ENCODE peak calls at places on chromosomes 7 and 10, in seven cellular contexts. One of them, this sample, is unnamed.

GRCh38 chr10:88934900-88935672 is 17.5 kb downstream of the ACTA2 start:
- DNase-seq in neural progenitor cell: peak
- DNase-seq in HCT116: peak
- DNase-seq in IMR-90: peak
- DNase-seq in mesenchymal stem cell: peak
- DNase-seq in endothelial cell of umbilical vein: peak
- DNase-seq in NT2/D1: peak
- DNase-seq in this sample: peak

GRCh38 chr10:69048103-69048502 is 39.8 kb upstream of the SRGN start:
- DNase-seq in endothelial cell of umbilical vein: no peak
- DNase-seq in HCT116: no peak
- DNase-seq in IMR-90: peak
- DNase-seq in NT2/D1: no peak
- DNase-seq in mesenchymal stem cell: peak
- DNase-seq in neural progenitor cell: no peak
- DNase-seq in this sample: no peak

GRCh38 chr7:51198654-51199053 is 118.0 kb downstream of the COBL start:
- DNase-seq in neural progenitor cell: no peak
- DNase-seq in IMR-90: no peak
- DNase-seq in NT2/D1: no peak
- DNase-seq in HCT116: no peak
- DNase-seq in endothelial cell of umbilical vein: no peak
- DNase-seq in mesenchymal stem cell: no peak
- DNase-seq in this sample: no peak

GRCh38 chr10:27448926-27449325 is 55.2 kb upstream of the RAB18 start:
- DNase-seq in IMR-90: peak
- DNase-seq in NT2/D1: no peak
- DNase-seq in neural progenitor cell: no peak
- DNase-seq in mesenchymal stem cell: peak
- DNase-seq in HCT116: peak
- DNase-seq in endothelial cell of umbilical vein: no peak
- DNase-seq in this sample: peak

GRCh38 chr7:129437190-129437589 is 3.0 kb downstream of the STRIP2 start:
- DNase-seq in NT2/D1: no peak
- DNase-seq in IMR-90: no peak
- DNase-seq in neural progenitor cell: no peak
- DNase-seq in mesenchymal stem cell: no peak
- DNase-seq in HCT116: no peak
- DNase-seq in endothelial cell of umbilical vein: no peak
- DNase-seq in this sample: no peak

GRCh38 chr10:43299579-43299978 is 32.7 kb upstream of the RASGEF1A start:
- DNase-seq in HCT116: no peak
- DNase-seq in IMR-90: no peak
- DNase-seq in endothelial cell of umbilical vein: no peak
- DNase-seq in NT2/D1: no peak
- DNase-seq in neural progenitor cell: no peak
- DNase-seq in mesenchymal stem cell: no peak
- DNase-seq in this sample: no peak

GRCh38 chr10:102555781-102556328 is 52.1 kb downstream of the SUFU start:
- DNase-seq in mesenchymal stem cell: peak
- DNase-seq in HCT116: no peak
- DNase-seq in IMR-90: peak
- DNase-seq in neural progenitor cell: no peak
- DNase-seq in endothelial cell of umbilical vein: no peak
- DNase-seq in NT2/D1: no peak
- DNase-seq in this sample: peak

GRCh38 chr7:3201937-3202715 is 98.9 kb upstream of the SDK1 start:
- DNase-seq in NT2/D1: no peak
- DNase-seq in endothelial cell of umbilical vein: no peak
- DNase-seq in HCT116: no peak
- DNase-seq in mesenchymal stem cell: no peak
- DNase-seq in neural progenitor cell: no peak
- DNase-seq in IMR-90: no peak
- DNase-seq in this sample: no peak

GRCh38 chr10:124323145-124323725 is 95.5 kb downstream of the OAT start:
- DNase-seq in NT2/D1: no peak
- DNase-seq in neural progenitor cell: no peak
- DNase-seq in mesenchymal stem cell: peak
- DNase-seq in endothelial cell of umbilical vein: no peak
- DNase-seq in HCT116: no peak
- DNase-seq in IMR-90: no peak
- DNase-seq in this sample: peak

GRCh38 chr7:139230078-139230477 is 959 bp upstream of the UBN2 start:
- DNase-seq in NT2/D1: no peak
- DNase-seq in IMR-90: no peak
- DNase-seq in HCT116: no peak
- DNase-seq in mesenchymal stem cell: no peak
- DNase-seq in neural progenitor cell: no peak
- DNase-seq in endothelial cell of umbilical vein: no peak
- DNase-seq in this sample: no peak
- H3K4me3 ChIP-seq in NT2/D1: peak
- H3K4me3 ChIP-seq in IMR-90: no peak
- H3K4me3 ChIP-seq in HCT116: no peak
- H3K4me3 ChIP-seq in mesenchymal stem cell: no peak
- H3K4me3 ChIP-seq in neural progenitor cell: peak
- H3K4me3 ChIP-seq in endothelial cell of umbilical vein: peak
- H3K4me3 ChIP-seq in this sample: peak

GRCh38 chr10:18005445-18005780 is 53.7 kb downstream of the SLC39A12 start:
- DNase-seq in endothelial cell of umbilical vein: no peak
- DNase-seq in neural progenitor cell: no peak
- DNase-seq in NT2/D1: no peak
- DNase-seq in mesenchymal stem cell: no peak
- DNase-seq in HCT116: no peak
- DNase-seq in IMR-90: no peak
- DNase-seq in this sample: no peak
- H3K9ac ChIP-seq in endothelial cell of umbilical vein: no peak
- H3K9ac ChIP-seq in neural progenitor cell: no peak
- H3K9ac ChIP-seq in NT2/D1: no peak
- H3K9ac ChIP-seq in mesenchymal stem cell: peak
- H3K9ac ChIP-seq in HCT116: no peak
- H3K9ac ChIP-seq in IMR-90: no peak
- H3K9ac ChIP-seq in this sample: peak

DNA sequence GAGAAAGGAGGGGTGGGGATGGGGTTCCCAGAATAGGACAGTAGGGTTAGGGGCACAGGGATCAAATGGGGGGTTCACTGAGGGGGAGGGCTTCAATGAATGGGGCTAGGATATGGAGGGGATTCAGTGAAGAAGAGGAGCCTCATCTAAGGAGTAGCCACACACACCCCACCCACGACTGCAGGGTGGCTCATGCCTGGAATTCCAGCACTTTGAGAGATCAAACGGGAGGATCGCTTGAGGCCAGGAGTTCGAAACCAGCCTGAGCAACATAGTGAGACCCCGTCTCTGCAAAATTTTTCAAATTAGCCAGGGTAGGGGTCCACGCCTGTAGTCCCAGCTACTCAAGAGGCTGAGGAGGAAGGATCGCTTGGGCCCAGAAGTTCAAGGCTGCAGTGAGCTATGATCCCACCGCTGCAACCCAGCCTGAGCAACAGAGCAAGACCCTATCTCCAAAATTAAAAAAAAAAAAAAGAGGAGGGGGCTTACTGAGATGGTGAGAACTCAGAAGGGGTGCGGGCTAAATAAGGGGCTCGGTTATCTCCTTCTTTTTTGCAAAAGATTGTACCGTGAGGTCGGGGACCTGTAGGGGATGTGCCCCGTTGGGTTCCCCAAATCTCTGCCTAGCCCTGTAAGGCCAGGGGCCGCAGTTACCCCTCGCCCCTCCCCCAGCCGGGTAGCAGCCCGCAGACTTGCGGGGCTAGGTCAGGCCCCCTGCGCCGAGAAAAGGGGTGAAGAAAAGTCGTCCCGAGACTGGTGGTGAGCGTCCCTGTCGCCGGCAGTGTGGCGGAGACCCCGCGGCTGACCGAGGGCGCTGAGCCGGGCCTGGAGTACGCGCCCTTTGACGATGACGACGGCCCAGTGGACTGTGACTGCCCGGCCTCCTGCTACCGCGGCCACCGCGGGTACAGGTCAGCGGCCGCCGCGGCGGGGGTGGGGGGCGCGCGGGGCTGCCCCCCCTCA is 43.1 kb upstream of the HSPB1 start:
- DNase-seq in HCT116: no peak
- DNase-seq in NT2/D1: no peak
- DNase-seq in IMR-90: no peak
- DNase-seq in endothelial cell of umbilical vein: no peak
- DNase-seq in mesenchymal stem cell: no peak
- DNase-seq in neural progenitor cell: peak
- DNase-seq in this sample: no peak
- H3K4me3 ChIP-seq in HCT116: no peak
- H3K4me3 ChIP-seq in NT2/D1: peak
- H3K4me3 ChIP-seq in IMR-90: no peak
- H3K4me3 ChIP-seq in endothelial cell of umbilical vein: no peak
- H3K4me3 ChIP-seq in mesenchymal stem cell: no peak
- H3K4me3 ChIP-seq in neural progenitor cell: peak
- H3K4me3 ChIP-seq in this sample: no peak

GRCh38 chr7:32914186-32914585 is 22.6 kb upstream of the KBTBD2 start:
- DNase-seq in IMR-90: no peak
- DNase-seq in mesenchymal stem cell: no peak
- DNase-seq in endothelial cell of umbilical vein: no peak
- DNase-seq in HCT116: no peak
- DNase-seq in NT2/D1: no peak
- DNase-seq in neural progenitor cell: no peak
- DNase-seq in this sample: no peak
- H3K9ac ChIP-seq in IMR-90: no peak
- H3K9ac ChIP-seq in mesenchymal stem cell: no peak
- H3K9ac ChIP-seq in endothelial cell of umbilical vein: no peak
- H3K9ac ChIP-seq in HCT116: no peak
- H3K9ac ChIP-seq in NT2/D1: no peak
- H3K9ac ChIP-seq in neural progenitor cell: no peak
- H3K9ac ChIP-seq in this sample: no peak

GRCh38 chr7:47568569-47568968 is 13.3 kb downstream of the TNS3 start:
- DNase-seq in neural progenitor cell: no peak
- DNase-seq in endothelial cell of umbilical vein: no peak
- DNase-seq in HCT116: no peak
- DNase-seq in IMR-90: no peak
- DNase-seq in mesenchymal stem cell: no peak
- DNase-seq in NT2/D1: no peak
- DNase-seq in this sample: no peak
- H3K4me3 ChIP-seq in neural progenitor cell: no peak
- H3K4me3 ChIP-seq in endothelial cell of umbilical vein: no peak
- H3K4me3 ChIP-seq in HCT116: no peak
- H3K4me3 ChIP-seq in IMR-90: no peak
- H3K4me3 ChIP-seq in mesenchymal stem cell: no peak
- H3K4me3 ChIP-seq in NT2/D1: no peak
- H3K4me3 ChIP-seq in this sample: no peak

GRCh38 chr7:123682690-123683089 is 27.0 kb downstream of the LMOD2 start:
- DNase-seq in mesenchymal stem cell: peak
- DNase-seq in HCT116: peak
- DNase-seq in endothelial cell of umbilical vein: peak
- DNase-seq in neural progenitor cell: peak
- DNase-seq in NT2/D1: peak
- DNase-seq in IMR-90: peak
- DNase-seq in this sample: peak
- H3K9ac ChIP-seq in mesenchymal stem cell: no peak
- H3K9ac ChIP-seq in HCT116: no peak
- H3K9ac ChIP-seq in endothelial cell of umbilical vein: no peak
- H3K9ac ChIP-seq in neural progenitor cell: no peak
- H3K9ac ChIP-seq in NT2/D1: no peak
- H3K9ac ChIP-seq in IMR-90: no peak
- H3K9ac ChIP-seq in this sample: no peak

GRCh38 chr7:100865971-100866720 is 1.0 kb upstream of the TRIP6 start:
- DNase-seq in HCT116: peak
- DNase-seq in NT2/D1: no peak
- DNase-seq in endothelial cell of umbilical vein: peak
- DNase-seq in mesenchymal stem cell: no peak
- DNase-seq in neural progenitor cell: no peak
- DNase-seq in IMR-90: no peak
- DNase-seq in this sample: no peak
- H3K4me3 ChIP-seq in HCT116: peak
- H3K4me3 ChIP-seq in NT2/D1: no peak
- H3K4me3 ChIP-seq in endothelial cell of umbilical vein: peak
- H3K4me3 ChIP-seq in mesenchymal stem cell: no peak
- H3K4me3 ChIP-seq in neural progenitor cell: no peak
- H3K4me3 ChIP-seq in IMR-90: no peak
- H3K4me3 ChIP-seq in this sample: no peak

DNA sequence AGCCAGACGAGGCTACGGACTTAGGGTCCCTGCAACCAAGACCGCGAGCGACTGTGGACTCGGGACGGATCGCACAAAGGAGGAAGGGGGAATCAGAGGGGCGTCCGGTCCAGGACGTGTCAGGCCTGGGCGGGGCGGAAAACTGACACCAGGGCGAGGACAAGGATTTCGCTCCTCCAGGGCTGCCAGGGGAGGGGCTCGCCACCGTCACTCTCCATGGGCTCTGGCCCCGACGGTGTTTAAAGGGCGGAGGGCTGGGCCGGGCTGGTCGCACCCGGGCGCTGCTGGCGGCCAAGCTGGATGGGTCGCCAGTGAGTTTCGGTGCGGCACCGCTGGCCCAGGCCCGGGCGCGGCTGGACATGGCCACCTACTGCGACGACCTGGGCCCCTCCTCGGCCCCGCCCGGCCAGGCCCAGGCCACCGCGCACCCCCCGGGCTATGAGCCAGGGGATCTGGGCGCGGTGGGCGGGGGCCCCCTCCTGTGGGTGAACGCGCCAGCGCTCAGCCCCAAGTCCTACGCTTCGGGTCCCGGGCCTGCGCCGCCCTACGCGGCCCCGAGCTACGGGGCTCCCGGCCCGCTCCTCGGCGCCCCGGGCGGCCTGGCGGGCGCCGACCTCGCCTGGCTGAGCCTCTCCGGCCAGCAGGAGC is at the start of gene FOXI2:
- DNase-seq in mesenchymal stem cell: no peak
- DNase-seq in neural progenitor cell: peak
- DNase-seq in IMR-90: no peak
- DNase-seq in endothelial cell of umbilical vein: no peak
- DNase-seq in HCT116: no peak
- DNase-seq in NT2/D1: peak
- DNase-seq in this sample: no peak
- H3K9ac ChIP-seq in mesenchymal stem cell: no peak
- H3K9ac ChIP-seq in neural progenitor cell: no peak
- H3K9ac ChIP-seq in IMR-90: no peak
- H3K9ac ChIP-seq in endothelial cell of umbilical vein: no peak
- H3K9ac ChIP-seq in HCT116: no peak
- H3K9ac ChIP-seq in NT2/D1: peak
- H3K9ac ChIP-seq in this sample: no peak

GRCh38 chr7:18202315-18203045 is 174.8 kb upstream of the PRPS1L1 start:
- DNase-seq in mesenchymal stem cell: no peak
- DNase-seq in IMR-90: no peak
- DNase-seq in neural progenitor cell: no peak
- DNase-seq in HCT116: no peak
- DNase-seq in NT2/D1: no peak
- DNase-seq in endothelial cell of umbilical vein: no peak
- DNase-seq in this sample: no peak
- H3K4me3 ChIP-seq in mesenchymal stem cell: no peak
- H3K4me3 ChIP-seq in IMR-90: no peak
- H3K4me3 ChIP-seq in neural progenitor cell: no peak
- H3K4me3 ChIP-seq in HCT116: no peak
- H3K4me3 ChIP-seq in NT2/D1: no peak
- H3K4me3 ChIP-seq in endothelial cell of umbilical vein: no peak
- H3K4me3 ChIP-seq in this sample: no peak

This sample was measured in adipocyte.